ENCODE peak calls at places on chromosomes 2 and 18, in five cellular contexts. P is GM23338, C is stomach, U is transverse colon, W is spleen. N is an unnamed sample.

GRCh38 chr18:74299746-74300145 is 8.0 kb upstream of the CYB5A start:
- DNase-seq in C (no peak), P (no peak), U (no peak), W (no peak), N (no peak)

GRCh38 chr2:9222246-9222898 is 15.8 kb downstream of the ASAP2 start:
- DNase-seq in W (no peak), P (no peak), C (no peak), U (no peak), N (no peak)

GRCh38 chr18:59127047-59127446 is 12.6 kb upstream of the SEC11C start:
- DNase-seq in W (no peak), C (no peak), U (no peak), P (peak), N (no peak)

GRCh38 chr2:1070601-1071000 is 120.0 kb downstream of the SNTG2 start:
- DNase-seq in U (no peak), C (no peak), P (no peak), W (no peak), N (no peak)

GRCh38 chr18:13868501-13869271 is 44.7 kb downstream of the MC5R start:
- DNase-seq in P (peak), C (no peak), W (no peak), U (no peak), N (no peak)

GRCh38 chr2:8457092-8457481 is 224.8 kb upstream of the ID2 start:
- DNase-seq in U (peak), P (peak), C (peak), W (peak), N (peak)

GRCh38 chr2:233241803-233242202 is 9.7 kb upstream of the ATG16L1 start:
- DNase-seq in P (peak), W (no peak), C (peak), U (peak), N (no peak)

GRCh38 chr2:72181616-72182015 is 34.0 kb upstream of the CYP26B1 start:
- DNase-seq in U (no peak), W (no peak), P (no peak), C (no peak), N (no peak)

GRCh38 chr2:241924909-241925250 is 55.4 kb downstream of the RTP5 start:
- DNase-seq in C (no peak), U (no peak), P (no peak), W (peak), N (no peak)

GRCh38 chr2:20219763-20220380 is 5.1 kb downstream of the SDC1 start:
- DNase-seq in U (no peak), C (no peak), P (no peak), W (peak), N (no peak)

GRCh38 chr2:20218331-20219320 is 6.3 kb downstream of the SDC1 start:
- DNase-seq in U (no peak), W (peak), C (no peak), P (no peak), N (no peak)

GRCh38 chr2:20216130-20217025 is 8.6 kb downstream of the SDC1 start:
- DNase-seq in U (no peak), W (peak), P (no peak), C (no peak), N (no peak)

GRCh38 chr2:20215183-20216040 is 9.5 kb downstream of the SDC1 start:
- DNase-seq in P (no peak), U (peak), C (peak), W (peak), N (no peak)

DNA sequence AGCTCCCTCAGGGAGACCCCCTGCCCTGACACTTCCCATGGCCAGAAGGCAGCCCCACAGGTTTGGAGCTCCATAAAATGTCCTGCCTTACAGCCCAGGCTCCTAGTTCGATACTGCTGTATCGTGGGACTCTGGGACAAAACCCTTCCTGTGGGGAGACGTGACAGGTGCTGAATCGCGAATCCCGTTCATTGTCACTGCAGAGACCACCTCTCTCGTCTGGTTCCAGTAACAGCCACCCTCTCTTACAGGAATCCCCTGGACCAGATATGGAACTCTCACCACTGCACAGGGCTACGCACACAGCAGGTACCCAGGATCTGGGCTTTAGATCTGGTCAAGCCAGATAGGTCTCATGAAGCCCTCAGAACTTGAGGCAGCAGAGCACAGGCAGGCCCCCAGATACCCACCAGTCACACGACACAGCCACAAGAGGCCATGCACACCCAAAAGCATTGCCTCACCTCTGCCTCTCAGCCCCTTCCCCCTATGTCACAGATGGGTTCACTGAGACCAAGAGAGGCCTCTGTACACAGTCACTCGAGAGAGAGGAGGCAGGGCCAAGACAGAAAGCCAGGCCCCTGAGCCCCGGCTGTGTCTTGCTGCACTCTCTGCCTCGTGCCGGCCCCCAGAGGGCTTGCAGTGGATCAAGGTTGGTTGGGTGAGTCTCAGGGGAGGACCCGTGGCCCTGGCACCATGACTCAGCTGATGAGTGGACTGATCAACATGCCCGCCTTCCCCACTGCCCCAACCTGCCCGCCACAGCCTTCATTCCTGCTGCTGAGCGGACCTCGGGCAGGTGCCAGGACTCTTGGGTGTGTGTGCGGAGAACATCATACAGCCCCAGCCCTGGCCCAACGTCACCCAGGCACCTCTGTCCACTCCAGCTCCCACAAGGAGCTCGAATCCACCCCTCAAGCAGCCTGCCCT is 7.6 kb downstream of the SDC1 start:
- DNase-seq in C (peak), P (no peak), U (no peak), W (peak), N (no peak)
- TF ChIP-seq POLR2AphosphoS5 in C (no peak), P (no peak), U (no peak), W (no peak), N (no peak)

GRCh38 chr2:140177081-140177480 is 1396.9 kb upstream of the NXPH2 start:
- DNase-seq in W (no peak), C (no peak), U (no peak), P (no peak), N (no peak)

GRCh38 chr2:140173790-140174189 is 1393.6 kb upstream of the NXPH2 start:
- DNase-seq in C (no peak), P (no peak), U (no peak), W (no peak), N (no peak)

GRCh38 chr2:140183056-140183765 is 1403.0 kb upstream of the NXPH2 start:
- DNase-seq in P (no peak), C (no peak), U (no peak), W (no peak), N (no peak)

DNA sequence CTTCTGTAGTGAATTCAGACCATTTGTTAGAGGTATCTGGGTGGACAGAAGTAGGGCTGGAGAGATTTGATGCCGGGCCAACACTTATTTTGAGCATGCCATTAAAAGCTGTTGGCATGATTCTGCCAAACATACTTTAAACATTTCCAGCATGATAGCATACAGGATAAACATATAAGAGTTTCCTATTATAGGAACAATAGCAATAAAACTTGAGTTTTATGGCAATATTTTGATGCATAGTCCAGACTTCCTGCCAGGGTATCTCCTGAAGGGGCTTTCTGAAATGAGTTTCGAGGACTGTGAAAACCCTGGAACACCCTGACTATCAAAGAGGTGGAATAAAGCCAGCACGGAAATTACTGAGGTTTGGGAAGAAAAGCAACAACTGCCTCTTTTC is 1398.0 kb upstream of the NXPH2 start:
- DNase-seq in P (no peak), W (no peak), U (no peak), C (no peak), N (no peak)
- H3K4me3 ChIP-seq in P (no peak), W (no peak), U (no peak), C (no peak), N (no peak)

GRCh38 chr2:111164078-111164477 is 43.4 kb downstream of the BCL2L11 start:
- DNase-seq in P (peak), W (no peak), U (no peak), C (no peak), N (no peak)

GRCh38 chr2:111160758-111161157 is 40.0 kb downstream of the BCL2L11 start:
- DNase-seq in P (no peak), U (no peak), C (no peak), W (no peak), N (no peak)

GRCh38 chr2:111161971-111162370 is 41.3 kb downstream of the BCL2L11 start:
- DNase-seq in C (peak), W (no peak), P (no peak), U (peak), N (no peak)

GRCh38 chr2:111165084-111165483 is 44.4 kb downstream of the BCL2L11 start:
- DNase-seq in C (no peak), P (no peak), W (no peak), U (no peak), N (no peak)

DNA sequence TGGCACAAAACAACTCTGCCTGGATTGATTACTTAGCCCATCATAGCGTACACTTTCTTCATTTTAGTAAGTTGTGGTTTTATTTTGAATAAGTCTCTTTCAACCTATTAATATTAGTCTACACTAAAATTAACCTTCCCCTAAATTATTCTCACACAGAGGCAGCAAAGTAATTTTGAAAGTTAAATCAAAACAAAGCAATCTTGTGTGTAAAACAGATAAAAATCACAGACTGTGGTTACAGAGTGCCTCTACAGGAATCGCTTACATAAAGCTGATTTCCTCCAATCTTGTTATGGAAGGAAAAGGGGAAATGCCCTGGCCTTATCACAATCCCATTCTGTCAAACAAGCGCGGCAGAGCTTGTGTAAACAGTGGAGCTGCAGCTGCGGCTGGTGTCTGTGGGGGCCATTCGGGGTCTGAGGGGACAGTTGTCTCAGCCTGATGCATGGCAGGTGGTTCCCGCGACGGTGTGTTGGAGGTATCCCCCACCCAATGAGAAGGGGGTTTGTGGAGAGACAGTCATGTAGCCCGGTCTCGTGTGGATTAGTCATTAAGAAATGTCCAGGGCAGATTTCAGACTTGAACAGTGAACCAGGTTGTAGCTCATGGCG is 42.1 kb downstream of the BCL2L11 start:
- DNase-seq in C (peak), P (no peak), U (no peak), W (no peak), N (no peak)
- TF ChIP-seq POLR2AphosphoS5 in C (peak), P (no peak), U (no peak), W (no peak), N (no peak)

GRCh38 chr2:210222607-210223006 is 2.6 kb downstream of the ACADL start:
- DNase-seq in P (no peak), W (no peak), C (no peak), U (no peak), N (no peak)

GRCh38 chr2:210227689-210228088 is 2.4 kb upstream of the ACADL start:
- DNase-seq in P (no peak), U (no peak), W (no peak), C (no peak), N (no peak)

GRCh38 chr2:210226186-210226585 is 939 bp upstream of the ACADL start:
- DNase-seq in W (no peak), P (no peak), U (no peak), C (no peak), N (no peak)

GRCh38 chr2:210225461-210225798 is 183 bp upstream of the ACADL start:
- DNase-seq in C (no peak), W (no peak), U (no peak), P (no peak), N (no peak)

DNA sequence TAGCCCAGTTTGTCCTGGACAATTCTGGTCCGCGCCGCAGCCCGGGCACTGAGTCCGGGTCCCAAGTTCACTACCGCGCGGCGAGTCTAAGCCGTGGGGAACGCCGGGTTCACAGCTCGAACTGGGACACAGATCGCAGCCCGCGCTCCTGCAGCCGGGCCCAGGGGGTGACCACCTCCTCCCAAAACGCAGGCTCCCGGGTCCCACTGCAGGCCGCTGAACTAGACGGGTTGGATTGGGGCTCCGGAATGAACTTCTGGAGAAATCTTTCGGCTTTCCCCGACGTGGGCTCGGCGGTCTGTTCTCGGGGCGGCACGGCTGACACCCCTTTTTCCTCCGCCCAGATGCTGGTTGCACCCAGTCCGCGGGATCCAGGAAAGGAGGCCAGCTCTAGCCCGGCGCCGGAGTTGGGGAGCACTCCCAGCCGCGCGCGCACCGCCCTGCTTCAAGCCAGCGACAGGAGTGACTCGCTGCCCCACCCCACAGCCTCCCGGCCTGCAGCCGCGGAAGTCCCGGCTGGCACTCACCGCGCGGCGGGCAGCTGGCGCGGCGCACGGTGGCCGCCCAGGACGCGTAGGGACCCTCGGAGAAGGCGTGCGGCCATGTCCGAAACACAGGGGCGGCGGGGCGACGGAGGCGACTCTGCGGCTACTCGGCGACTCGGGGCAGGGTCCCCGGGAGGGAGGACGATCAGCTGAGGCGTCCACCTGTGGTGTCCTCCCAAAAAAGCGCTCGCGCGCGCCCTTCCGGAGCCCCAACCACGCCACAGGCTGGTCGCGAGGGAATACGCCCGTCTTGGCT is at the start of gene ACADL:
- DNase-seq in U (peak), C (peak), W (peak), P (peak), N (no peak)
- H3K4me3 ChIP-seq in U (peak), C (peak), W (peak), P (peak), N (peak)

GRCh38 chr2:133495226-133495625 is 73.0 kb downstream of the NCKAP5 start:
- DNase-seq in U (no peak), W (no peak), P (no peak), C (no peak), N (no peak)

GRCh38 chr2:133498166-133498565 is 70.1 kb downstream of the NCKAP5 start:
- DNase-seq in C (no peak), U (no peak), W (no peak), P (no peak), N (no peak)

GRCh38 chr2:133497261-133497893 is 70.9 kb downstream of the NCKAP5 start:
- DNase-seq in C (no peak), U (no peak), W (no peak), P (peak), N (no peak)

GRCh38 chr2:133500967-133501366 is 67.3 kb downstream of the NCKAP5 start:
- DNase-seq in W (no peak), C (no peak), U (no peak), P (no peak), N (no peak)

GRCh38 chr2:133498615-133499585 is 69.4 kb downstream of the NCKAP5 start:
- DNase-seq in W (no peak), C (no peak), P (no peak), U (peak), N (no peak)
- TF ChIP-seq POLR2AphosphoS5 in W (no peak), C (no peak), P (no peak), U (no peak), N (no peak)

DNA sequence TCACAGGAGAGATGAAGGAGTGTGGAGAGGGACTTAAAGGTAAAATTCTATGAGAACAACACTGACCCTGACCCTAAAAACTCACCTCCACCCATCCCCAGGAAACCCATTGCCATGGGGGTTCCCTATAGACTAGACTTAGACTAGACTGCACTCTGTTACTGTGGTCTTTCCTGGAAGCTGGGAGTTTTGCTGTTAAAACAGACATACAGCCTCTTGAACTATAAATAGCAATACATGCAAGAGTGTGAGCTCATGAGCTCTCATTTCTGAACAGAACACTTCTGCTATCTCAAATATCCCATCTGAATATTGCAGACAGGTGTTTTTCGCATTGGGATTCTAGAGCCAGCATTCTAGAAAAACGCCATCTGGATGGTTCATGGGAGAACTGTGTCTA is 51.8 kb downstream of the SLC14A2 start:
- DNase-seq in U (no peak), C (no peak), W (no peak), P (no peak), N (no peak)
- H3K4me3 ChIP-seq in U (no peak), C (no peak), W (no peak), P (no peak), N (no peak)

GRCh38 chr2:19916385-19916784 is 14.6 kb upstream of the TTC32 start:
- DNase-seq in W (no peak), U (no peak), P (peak), C (no peak), N (no peak)

GRCh38 chr2:19914266-19914975 is 12.6 kb upstream of the TTC32 start:
- DNase-seq in U (no peak), C (no peak), P (no peak), W (no peak), N (no peak)

DNA sequence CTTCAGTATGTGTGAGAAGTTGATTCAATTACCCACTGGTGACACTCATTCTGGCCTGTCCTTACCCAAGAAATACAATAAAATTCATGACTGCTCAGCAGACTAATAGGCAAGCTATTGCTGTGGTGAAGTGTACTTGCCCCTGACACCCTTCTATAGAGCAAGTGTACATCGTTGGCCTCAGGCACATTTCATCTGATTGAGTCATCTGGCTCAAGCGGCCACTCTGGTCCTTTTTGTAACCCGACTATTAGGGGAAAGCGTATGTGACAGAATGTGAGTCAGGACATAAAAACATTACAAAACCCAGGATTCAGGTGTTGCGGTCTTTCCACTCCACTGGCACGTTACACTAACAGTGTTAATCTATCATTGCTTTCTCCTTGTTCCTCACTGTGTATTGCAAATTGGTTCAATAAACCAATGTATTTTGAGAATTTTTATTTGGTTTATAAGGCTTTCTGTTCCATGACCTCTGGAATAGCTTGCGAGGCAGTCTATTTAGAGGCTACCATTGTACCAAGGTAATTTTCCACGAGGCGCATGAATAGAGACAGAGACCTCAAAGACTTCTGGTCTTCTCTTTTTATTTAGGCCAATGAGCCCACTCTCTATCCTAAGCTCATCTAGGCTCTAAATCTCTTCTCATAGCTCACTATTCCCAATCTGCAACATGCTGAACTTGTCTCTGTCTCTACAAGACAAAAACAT is 10.2 kb upstream of the TTC32 start:
- DNase-seq in U (no peak), P (no peak), C (no peak), W (no peak), N (no peak)
- TF ChIP-seq POLR2AphosphoS5 in U (no peak), P (no peak), C (no peak), W (no peak), N (no peak)

GRCh38 chr2:88002359-88002707 is 14.0 kb downstream of the RNU2-63P start:
- DNase-seq in P (no peak), C (no peak), U (no peak), W (no peak), N (no peak)

GRCh38 chr2:87996570-87996969 is 19.8 kb downstream of the RNU2-63P start:
- DNase-seq in W (no peak), U (no peak), P (no peak), C (no peak), N (no peak)
- H3K4me3 ChIP-seq in W (no peak), U (no peak), P (no peak), C (no peak), N (no peak)

GRCh38 chr18:42028232-42028832 is 73.3 kb downstream of the PIK3C3 start:
- DNase-seq in C (no peak), W (no peak), U (no peak), P (peak), N (no peak)

GRCh38 chr18:42025974-42026625 is 71.1 kb downstream of the PIK3C3 start:
- DNase-seq in W (no peak), C (no peak), P (no peak), U (no peak), N (no peak)

GRCh38 chr18:42024131-42024530 is 69.1 kb downstream of the PIK3C3 start:
- DNase-seq in U (no peak), W (no peak), P (no peak), C (no peak), N (no peak)

GRCh38 chr18:42029100-42029499 is 74.1 kb downstream of the PIK3C3 start:
- DNase-seq in C (no peak), W (no peak), U (no peak), P (no peak), N (no peak)

GRCh38 chr18:42025491-42025890 is 70.5 kb downstream of the PIK3C3 start:
- DNase-seq in U (no peak), W (no peak), C (no peak), P (no peak), N (no peak)
- TF ChIP-seq POLR2AphosphoS5 in U (no peak), W (no peak), C (no peak), P (no peak), N (no peak)

N was measured in sigmoid colon.